ENCODE peak calls at places on chromosome 15, in nine cellular contexts. One of them, this sample, is unnamed.
A peak's percentile ranks its signal among the peaks of the same experiment; 100 is the strongest.

GRCh38 chr15:37134699-37135131 is 34.4 kb upstream of the MEIS2 start:
- DNase-seq in CD4-positive, alpha-beta T cell: no peak
- DNase-seq in lung: no peak
- DNase-seq in brain microvascular endothelial cell: peak; percentile 37
- DNase-seq in renal cortical epithelial cell: peak; percentile 17
- DNase-seq in choroid plexus epithelial cell: peak; percentile 67
- DNase-seq in NAMALWA: peak; percentile 59
- DNase-seq in NCI-H1436: peak; percentile 13
- DNase-seq in GM18507: no peak
- DNase-seq in this sample: no peak

GRCh38 chr15:63156708-63157065 is 590 bp downstream of the RPS27L start:
- DNase-seq in lung: no peak
- DNase-seq in renal cortical epithelial cell: peak; percentile 79
- DNase-seq in choroid plexus epithelial cell: peak; percentile 76
- DNase-seq in CD4-positive, alpha-beta T cell: no peak
- DNase-seq in GM18507: no peak
- DNase-seq in NCI-H1436: no peak
- DNase-seq in brain microvascular endothelial cell: peak; percentile 42
- DNase-seq in NAMALWA: no peak
- DNase-seq in this sample: no peak

GRCh38 chr15:75307778-75308390 is 25.2 kb downstream of the GOLGA6D start:
- DNase-seq in NCI-H1436: peak; percentile 36
- DNase-seq in lung: peak; percentile 41
- DNase-seq in renal cortical epithelial cell: peak; percentile 9
- DNase-seq in GM18507: peak; percentile 18
- DNase-seq in brain microvascular endothelial cell: peak; percentile 18
- DNase-seq in CD4-positive, alpha-beta T cell: no peak
- DNase-seq in NAMALWA: peak; percentile 47
- DNase-seq in choroid plexus epithelial cell: peak; percentile 47
- DNase-seq in this sample: peak; percentile 6

GRCh38 chr15:48433226-48433886 is 102.1 kb downstream of the DUT start:
- DNase-seq in NCI-H1436: no peak
- DNase-seq in GM18507: no peak
- DNase-seq in CD4-positive, alpha-beta T cell: no peak
- DNase-seq in NAMALWA: no peak
- DNase-seq in renal cortical epithelial cell: peak; percentile 23
- DNase-seq in lung: no peak
- DNase-seq in brain microvascular endothelial cell: no peak
- DNase-seq in choroid plexus epithelial cell: no peak
- DNase-seq in this sample: no peak

GRCh38 chr15:31605467-31605931 is 278.9 kb downstream of the KLF13 start:
- DNase-seq in CD4-positive, alpha-beta T cell: no peak
- DNase-seq in NAMALWA: no peak
- DNase-seq in choroid plexus epithelial cell: peak; percentile 6
- DNase-seq in lung: no peak
- DNase-seq in brain microvascular endothelial cell: peak; percentile 11
- DNase-seq in NCI-H1436: peak; percentile 59
- DNase-seq in GM18507: no peak
- DNase-seq in renal cortical epithelial cell: peak; percentile 49
- DNase-seq in this sample: no peak

GRCh38 chr15:50096158-50096821 is 22.7 kb downstream of the ATP8B4 start:
- DNase-seq in NCI-H1436: no peak
- DNase-seq in NAMALWA: no peak
- DNase-seq in brain microvascular endothelial cell: no peak
- DNase-seq in CD4-positive, alpha-beta T cell: no peak
- DNase-seq in renal cortical epithelial cell: no peak
- DNase-seq in GM18507: no peak
- DNase-seq in choroid plexus epithelial cell: no peak
- DNase-seq in lung: no peak
- DNase-seq in this sample: no peak

GRCh38 chr15:93018574-93018973 is 70.4 kb downstream of the RGMA start:
- DNase-seq in NCI-H1436: no peak
- DNase-seq in renal cortical epithelial cell: no peak
- DNase-seq in NAMALWA: no peak
- DNase-seq in brain microvascular endothelial cell: no peak
- DNase-seq in lung: no peak
- DNase-seq in choroid plexus epithelial cell: peak; percentile 41
- DNase-seq in CD4-positive, alpha-beta T cell: no peak
- DNase-seq in GM18507: no peak
- DNase-seq in this sample: no peak

GRCh38 chr15:85540085-85540797 is 159.8 kb downstream of the AKAP13 start:
- DNase-seq in NCI-H1436: no peak
- DNase-seq in GM18507: no peak
- DNase-seq in choroid plexus epithelial cell: no peak
- DNase-seq in NAMALWA: no peak
- DNase-seq in brain microvascular endothelial cell: no peak
- DNase-seq in CD4-positive, alpha-beta T cell: no peak
- DNase-seq in renal cortical epithelial cell: no peak
- DNase-seq in lung: no peak
- DNase-seq in this sample: no peak

GRCh38 chr15:41585140-41586047 is 26.4 kb downstream of the TYRO3 start:
- DNase-seq in brain microvascular endothelial cell: peak; percentile 37
- DNase-seq in CD4-positive, alpha-beta T cell: peak; percentile 10
- DNase-seq in NAMALWA: no peak
- DNase-seq in choroid plexus epithelial cell: peak; percentile 64
- DNase-seq in NCI-H1436: no peak
- DNase-seq in renal cortical epithelial cell: peak; percentile 40
- DNase-seq in GM18507: no peak
- DNase-seq in lung: peak; percentile 56
- DNase-seq in this sample: no peak

GRCh38 chr15:60557157-60557556 is 78.2 kb upstream of the ICE2 start:
- DNase-seq in NCI-H1436: no peak
- DNase-seq in renal cortical epithelial cell: no peak
- DNase-seq in GM18507: no peak
- DNase-seq in brain microvascular endothelial cell: no peak
- DNase-seq in lung: no peak
- DNase-seq in NAMALWA: no peak
- DNase-seq in CD4-positive, alpha-beta T cell: no peak
- DNase-seq in choroid plexus epithelial cell: no peak
- DNase-seq in this sample: no peak